ENCODE peak calls at places on chromosomes 3 and 15, in four cellular contexts. One of them, this sample, is unnamed.

GRCh38 chr15:33029247-33029646 is 165.3 kb downstream of the FMN1 start:
- DNase-seq in SK-N-SH: no peak
- DNase-seq in iPS-NIHi11: no peak
- DNase-seq in epithelial cell of esophagus: no peak
- DNase-seq in this sample: no peak

GRCh38 chr15:89783111-89783860 is 7.2 kb downstream of the MESP2 start:
- DNase-seq in SK-N-SH: peak
- DNase-seq in iPS-NIHi11: peak
- DNase-seq in epithelial cell of esophagus: no peak
- DNase-seq in this sample: no peak

GRCh38 chr3:148158210-148158609 is 539.5 kb upstream of the AGTR1 start:
- DNase-seq in SK-N-SH: no peak
- DNase-seq in iPS-NIHi11: no peak
- DNase-seq in epithelial cell of esophagus: peak
- DNase-seq in this sample: peak

GRCh38 chr3:186251948-186252619 is 110.0 kb downstream of the DGKG start:
- DNase-seq in SK-N-SH: peak
- DNase-seq in iPS-NIHi11: no peak
- DNase-seq in epithelial cell of esophagus: no peak
- DNase-seq in this sample: no peak

GRCh38 chr3:194874783-194875182 is 189.1 kb downstream of the FAM43A start:
- DNase-seq in SK-N-SH: no peak
- DNase-seq in iPS-NIHi11: no peak
- DNase-seq in epithelial cell of esophagus: no peak
- DNase-seq in this sample: no peak

GRCh38 chr3:69948246-69948862 is 51.2 kb upstream of the SAMMSON start:
- DNase-seq in SK-N-SH: peak
- DNase-seq in iPS-NIHi11: peak
- DNase-seq in epithelial cell of esophagus: peak
- DNase-seq in this sample: no peak

GRCh38 chr15:73054417-73054963 is 2.2 kb downstream of the NEO1 start:
- DNase-seq in SK-N-SH: no peak
- DNase-seq in iPS-NIHi11: no peak
- DNase-seq in epithelial cell of esophagus: no peak
- DNase-seq in this sample: no peak

GRCh38 chr3:168512802-168513201 is 417.1 kb upstream of the GOLIM4 start:
- DNase-seq in SK-N-SH: no peak
- DNase-seq in iPS-NIHi11: no peak
- DNase-seq in epithelial cell of esophagus: no peak
- DNase-seq in this sample: no peak

GRCh38 chr3:73098026-73098425 is 36.6 kb downstream of the EBLN2 start:
- DNase-seq in SK-N-SH: no peak
- DNase-seq in iPS-NIHi11: no peak
- DNase-seq in epithelial cell of esophagus: no peak
- DNase-seq in this sample: no peak

GRCh38 chr3:132916096-132916495 is 122.1 kb upstream of the TMEM108 start:
- DNase-seq in SK-N-SH: no peak
- DNase-seq in iPS-NIHi11: no peak
- DNase-seq in epithelial cell of esophagus: no peak
- DNase-seq in this sample: no peak

GRCh38 chr3:105842943-105843342 is 25.9 kb downstream of the CBLB start:
- DNase-seq in SK-N-SH: no peak
- DNase-seq in iPS-NIHi11: no peak
- DNase-seq in epithelial cell of esophagus: no peak
- DNase-seq in this sample: no peak

GRCh38 chr3:184739594-184740505 is 28.0 kb upstream of the MAGEF1 start:
- DNase-seq in SK-N-SH: no peak
- DNase-seq in iPS-NIHi11: no peak
- DNase-seq in epithelial cell of esophagus: peak
- DNase-seq in this sample: no peak

GRCh38 chr15:22888120-22888859 is 49.8 kb downstream of the NIPA2 start:
- DNase-seq in SK-N-SH: no peak
- DNase-seq in iPS-NIHi11: no peak
- DNase-seq in epithelial cell of esophagus: peak
- DNase-seq in this sample: no peak

GRCh38 chr3:186320862-186321568 is 41.0 kb downstream of the DGKG start:
- DNase-seq in SK-N-SH: no peak
- DNase-seq in iPS-NIHi11: no peak
- DNase-seq in epithelial cell of esophagus: peak
- DNase-seq in this sample: no peak

GRCh38 chr15:77798847-77799246 is 166.1 kb upstream of the LINGO1 start:
- DNase-seq in SK-N-SH: no peak
- DNase-seq in iPS-NIHi11: no peak
- DNase-seq in epithelial cell of esophagus: no peak
- DNase-seq in this sample: no peak

GRCh38 chr15:41659855-41660234 is 360 bp upstream of the MGA start:
- DNase-seq in SK-N-SH: no peak
- DNase-seq in iPS-NIHi11: peak
- DNase-seq in epithelial cell of esophagus: no peak
- DNase-seq in this sample: no peak

GRCh38 chr3:184687363-184688049 is 24.4 kb downstream of the MAGEF1 start:
- DNase-seq in SK-N-SH: peak
- DNase-seq in iPS-NIHi11: no peak
- DNase-seq in epithelial cell of esophagus: no peak
- DNase-seq in this sample: no peak

GRCh38 chr3:18207232-18207631 is 217.9 kb downstream of the SATB1 start:
- DNase-seq in SK-N-SH: no peak
- DNase-seq in iPS-NIHi11: no peak
- DNase-seq in epithelial cell of esophagus: no peak
- DNase-seq in this sample: no peak

GRCh38 chr15:57026016-57026602 is 107.7 kb downstream of the TCF12 start:
- DNase-seq in SK-N-SH: no peak
- DNase-seq in iPS-NIHi11: no peak
- DNase-seq in epithelial cell of esophagus: no peak
- DNase-seq in this sample: no peak

GRCh38 chr3:119084371-119085069 is 49.9 kb upstream of the IGSF11 start:
- DNase-seq in SK-N-SH: no peak
- DNase-seq in iPS-NIHi11: peak
- DNase-seq in epithelial cell of esophagus: peak
- DNase-seq in this sample: no peak

GRCh38 chr3:141360888-141361598 is 7.3 kb upstream of the ZBTB38 start:
- DNase-seq in SK-N-SH: peak
- DNase-seq in iPS-NIHi11: peak
- DNase-seq in epithelial cell of esophagus: peak
- DNase-seq in this sample: no peak

GRCh38 chr3:17972476-17972875 is 230.0 kb upstream of the TBC1D5 start:
- DNase-seq in SK-N-SH: no peak
- DNase-seq in iPS-NIHi11: no peak
- DNase-seq in epithelial cell of esophagus: no peak
- DNase-seq in this sample: no peak

GRCh38 chr3:136818191-136818850 is 605 bp upstream of the SLC35G2 start:
- DNase-seq in SK-N-SH: peak
- DNase-seq in iPS-NIHi11: peak
- DNase-seq in epithelial cell of esophagus: peak
- DNase-seq in this sample: peak

GRCh38 chr3:48552111-48552911 is 4.3 kb downstream of the PFKFB4 start:
- DNase-seq in SK-N-SH: no peak
- DNase-seq in iPS-NIHi11: no peak
- DNase-seq in epithelial cell of esophagus: no peak
- DNase-seq in this sample: no peak

GRCh38 chr15:58583171-58583908 is 151.5 kb downstream of the LIPC start:
- DNase-seq in SK-N-SH: no peak
- DNase-seq in iPS-NIHi11: no peak
- DNase-seq in epithelial cell of esophagus: no peak
- DNase-seq in this sample: no peak

This sample was measured in testis.